ENCODE peak calls at places on chromosome 6, in five cellular contexts. H, J, M, V and S are unnamed samples. For H3K27me3 and H3K4me1, the result is how much of the 10 kb centered on the place peaks cover.

GRCh38 chr6:145887969-145888368 is 73.4 kb upstream of the FBXO30 start:
- DNase-seq in H (no peak), J (peak), M (peak), V (no peak), S (no peak)

GRCh38 chr6:8990075-8990474 is 554.7 kb upstream of the SLC35B3 start:
- DNase-seq in H (no peak), J (no peak), M (no peak), V (no peak), S (peak)

GRCh38 chr6:167678102-167679101 is 148.3 kb upstream of the AFDN start:
- DNase-seq in H (no peak), J (peak), M (peak), V (peak), S (no peak)

GRCh38 chr6:118187568-118188164 is 280.6 kb downstream of the SLC35F1 start:
- DNase-seq in H (no peak), J (no peak), M (no peak), V (no peak), S (no peak)

GRCh38 chr6:142635130-142635529 is 309.8 kb downstream of the HIVEP2 start:
- DNase-seq in H (no peak), J (no peak), M (no peak), V (no peak), S (no peak)

GRCh38 chr6:168456907-168457771 is 16.2 kb downstream of the SMOC2 start:
- DNase-seq in H (no peak), J (no peak), M (no peak), V (no peak), S (peak)

GRCh38 chr6:114115659-114116058 is 144.7 kb upstream of the HDAC2 start:
- DNase-seq in H (no peak), J (no peak), M (no peak), V (no peak), S (no peak)

GRCh38 chr6:116450185-116450710 is 10.9 kb upstream of the CALHM6 start:
- DNase-seq in H (no peak), J (no peak), M (no peak), V (no peak), S (no peak)

GRCh38 chr6:22877946-22878705 is 308.8 kb downstream of the HDGFL1 start:
- DNase-seq in H (no peak), J (no peak), M (no peak), V (no peak), S (no peak)

GRCh38 chr6:77455271-77455670 is 8.0 kb downstream of the HTR1B start:
- DNase-seq in H (no peak), J (no peak), M (no peak), V (no peak), S (no peak)

GRCh38 chr6:167441653-167442644 is 117.1 kb downstream of the TTLL2 start:
- DNase-seq in H (no peak), J (no peak), M (peak), V (no peak), S (no peak)

GRCh38 chr6:52663120-52663934 is 7.6 kb upstream of the TMEM14A start:
- DNase-seq in H (peak), J (no peak), M (peak), V (peak), S (no peak)

GRCh38 chr6:38831865-38832264 is 116.8 kb downstream of the DNAH8 start:
- DNase-seq in H (no peak), J (no peak), M (no peak), V (no peak), S (no peak)

GRCh38 chr6:28648035-28648877 is 122.6 kb downstream of the GPX5 start:
- DNase-seq in H (peak), J (no peak), M (peak), V (no peak), S (peak)

GRCh38 chr6:30344868-30345671 is at the start of gene RPP21:
- DNase-seq in H (peak), J (peak), M (peak), V (peak), S (peak)

GRCh38 chr6:35044771-35045275 is 96.3 kb downstream of the TCP11 start:
- DNase-seq in H (no peak), J (no peak), M (no peak), V (no peak), S (peak)

GRCh38 chr6:87645080-87645479 is 55.1 kb downstream of the ORC3 start:
- DNase-seq in H (no peak), J (no peak), M (no peak), V (no peak), S (no peak)

GRCh38 chr6:134003542-134003951 is 48.9 kb downstream of the SLC2A12 start:
- DNase-seq in H (no peak), J (no peak), M (no peak), V (no peak), S (no peak)

GRCh38 chr6:111758608-111759293 is 114.5 kb downstream of the FYN start:
- DNase-seq in H (no peak), J (no peak), M (no peak), V (peak), S (no peak)

GRCh38 chr6:156662025-156662445 is 115.1 kb upstream of the ARID1B start:
- DNase-seq in H (peak), J (no peak), M (no peak), V (peak), S (no peak)

GRCh38 chr6:41545174-41545702 is 943 bp upstream of the FOXP4 start:
- DNase-seq in H (no peak), J (no peak), M (no peak), V (no peak), S (no peak)

GRCh38 chr6:78995946-78996345 is 82.1 kb downstream of the PHIP start:
- DNase-seq in H (no peak), J (no peak), M (no peak), V (no peak), S (no peak)

GRCh38 chr6:33838979-33839378 is 35.2 kb upstream of the MLN start:
- DNase-seq in H (no peak), J (no peak), M (no peak), V (no peak), S (peak)

GRCh38 chr6:107715523-107716321 is 108.4 kb downstream of the SCML4 start:
- DNase-seq in H (no peak), J (no peak), M (no peak), V (no peak), S (no peak)
- H3K27ac ChIP-seq in H (no peak), J (no peak), M (no peak), V (no peak), S (no peak)

GRCh38 chr6:7725849-7726415 is at the start of gene BMP6:
- DNase-seq in H (peak), J (peak), M (peak), V (peak), S (peak)

GRCh38 chr6:7726416-7727149 is 684 bp downstream of the BMP6 start:
- DNase-seq in H (no peak), J (no peak), M (no peak), V (no peak), S (no peak)

GRCh38 chr6:7728855-7729590 is 3.1 kb downstream of the BMP6 start:
- DNase-seq in H (no peak), J (no peak), M (no peak), V (no peak), S (no peak)

GRCh38 chr6:7727951-7728854 is 2.3 kb downstream of the BMP6 start:
- DNase-seq in H (no peak), J (peak), M (no peak), V (no peak), S (no peak)

GRCh38 chr6:7727150-7727950 is 1.5 kb downstream of the BMP6 start:
- DNase-seq in H (no peak), J (no peak), M (no peak), V (no peak), S (no peak)
- H3K27me3 ChIP-seq in H (under half), J (under half), M (half or more), V (under half), S (half or more)

DNA sequence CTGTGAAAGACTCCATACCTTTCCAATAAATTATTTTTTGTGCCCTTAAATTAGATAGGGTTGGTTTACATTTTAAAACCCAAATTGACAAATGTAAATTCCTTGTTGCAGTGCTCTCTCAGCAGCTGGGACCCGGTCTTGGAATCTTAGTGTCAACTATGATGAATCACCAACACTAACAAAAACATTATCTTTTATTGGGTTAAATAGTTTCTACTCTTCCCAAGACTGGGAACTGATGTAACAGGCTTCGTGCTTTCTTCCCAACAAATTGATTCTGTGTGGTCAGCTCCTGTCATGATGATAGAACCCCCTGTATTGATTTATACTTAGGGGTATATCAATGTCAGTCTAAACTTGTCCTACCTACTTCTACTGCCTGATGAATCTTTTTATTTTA is 23.2 kb upstream of the AHI1 start:
- DNase-seq in H (no peak), J (no peak), M (no peak), V (no peak), S (no peak)
- H3K4me1 ChIP-seq in H (under half), J (under half), M (under half), V (under half), S (under half)

DNA sequence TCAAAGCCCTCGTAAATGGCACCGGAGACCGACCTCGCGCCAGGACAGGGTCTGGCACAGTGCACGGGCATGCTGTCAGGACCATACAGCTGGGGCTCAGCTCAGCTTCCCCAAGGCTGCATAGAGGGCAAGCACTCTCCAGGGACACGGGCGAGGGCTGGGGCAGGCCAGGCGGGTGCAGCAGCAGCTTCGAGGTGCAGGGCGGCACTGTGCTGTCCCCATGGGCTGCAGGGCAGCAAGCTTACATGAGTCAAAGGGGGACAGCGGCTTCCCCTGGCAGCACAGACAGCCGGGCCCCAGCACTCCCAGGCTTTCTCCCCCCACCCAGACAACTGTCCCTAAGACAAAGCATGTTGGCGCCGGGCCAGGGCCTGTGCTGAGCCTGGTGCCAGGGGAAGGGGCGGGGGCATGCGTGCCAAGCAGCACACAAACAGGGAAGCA is 25.7 kb downstream of the PSMG4 start:
- DNase-seq in H (no peak), J (no peak), M (no peak), V (no peak), S (no peak)
- H3K27ac ChIP-seq in H (no peak), J (no peak), M (no peak), V (no peak), S (no peak)

GRCh38 chr6:1590580-1590979 is 19.1 kb upstream of the FOXC1 start:
- DNase-seq in H (no peak), J (no peak), M (no peak), V (peak), S (no peak)
- H3K27me3 ChIP-seq in H (under half), J (under half), M (under half), V (under half), S (half or more)

DNA sequence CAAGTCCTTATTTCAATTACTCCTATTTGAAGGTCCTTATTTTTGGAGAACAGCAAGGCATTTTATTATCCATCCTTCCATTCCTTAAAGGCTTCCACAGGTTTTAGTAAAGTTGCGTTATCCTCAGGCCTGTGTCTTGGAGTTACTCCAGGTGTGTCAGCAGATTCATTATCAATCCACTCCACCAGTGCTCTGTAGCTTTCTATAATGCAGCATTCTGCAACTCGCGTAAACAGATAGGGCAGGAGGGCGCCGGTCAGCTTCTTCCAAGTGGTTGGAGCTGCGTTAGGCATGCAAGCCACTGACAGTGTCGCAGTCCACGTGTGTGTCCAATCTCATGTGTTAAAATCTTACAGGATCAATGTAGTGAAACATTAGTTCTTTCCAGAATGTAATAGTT is 75.8 kb downstream of the SYTL3 start:
- DNase-seq in H (no peak), J (no peak), M (no peak), V (no peak), S (no peak)
- H3K4me1 ChIP-seq in H (half or more), J (under half), M (under half), V (under half), S (under half)

DNA sequence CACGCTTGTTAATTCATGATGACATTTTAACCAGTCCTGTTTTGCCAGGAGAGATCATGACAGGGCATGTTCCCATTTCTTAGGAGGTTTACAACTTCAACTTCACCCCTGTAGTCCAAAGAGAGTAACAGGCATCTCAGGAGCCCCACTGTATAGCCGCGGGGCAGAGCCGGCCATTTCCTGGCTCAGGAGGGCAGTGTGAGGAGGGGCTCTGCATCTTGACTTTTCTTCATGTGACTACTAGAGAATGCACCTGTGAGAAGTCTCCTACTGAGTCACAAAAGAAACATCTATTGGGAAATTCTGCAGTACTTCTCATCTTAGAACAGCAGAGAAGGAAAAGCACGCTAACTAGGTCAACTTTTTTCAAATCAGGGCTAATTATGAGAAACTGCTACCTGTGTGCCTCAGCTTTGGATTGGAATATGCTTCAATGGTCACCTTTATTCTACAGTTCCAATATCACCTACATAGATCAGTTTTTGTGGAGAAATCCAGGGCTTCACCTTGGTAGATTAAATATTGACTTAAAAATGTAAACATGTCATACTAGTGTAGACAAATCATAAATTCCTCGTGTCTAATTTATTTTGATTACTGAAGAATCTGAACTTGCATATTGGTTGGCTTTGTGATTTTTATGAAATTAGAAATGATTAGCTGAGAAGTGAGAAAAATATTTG is 28.6 kb upstream of the SIM1 start:
- DNase-seq in H (no peak), J (no peak), M (no peak), V (no peak), S (peak)
- H3K27ac ChIP-seq in H (no peak), J (no peak), M (no peak), V (no peak), S (no peak)